ENCODE peak calls at places on chromosome 17, in five cellular contexts. One of them, this sample, is unnamed.

GRCh38 chr17:67085406-67085805 is 41.1 kb downstream of the CACNG1 start:
- DNase-seq in heart left ventricle: no peak
- DNase-seq in immature natural killer cell: no peak
- DNase-seq in stimulated activated CD4-positive, alpha-beta T cell treated with anti-CD3 and anti-CD28 coated beads, Interleukin-1b, Interleukin-23, amount 100 ng/mL, for 24 hours: no peak
- DNase-seq in central memory CD8-positive, alpha-beta T cell: no peak
- DNase-seq in this sample: no peak

GRCh38 chr17:46771601-46772012 is 46.9 kb downstream of the WNT3 start:
- DNase-seq in heart left ventricle: no peak
- DNase-seq in immature natural killer cell: peak
- DNase-seq in stimulated activated CD4-positive, alpha-beta T cell treated with anti-CD3 and anti-CD28 coated beads, Interleukin-1b, Interleukin-23, amount 100 ng/mL, for 24 hours: no peak
- DNase-seq in central memory CD8-positive, alpha-beta T cell: no peak
- DNase-seq in this sample: no peak

GRCh38 chr17:55969577-55969976 is 183.7 kb upstream of the ANKFN1 start:
- DNase-seq in heart left ventricle: no peak
- DNase-seq in immature natural killer cell: no peak
- DNase-seq in stimulated activated CD4-positive, alpha-beta T cell treated with anti-CD3 and anti-CD28 coated beads, Interleukin-1b, Interleukin-23, amount 100 ng/mL, for 24 hours: no peak
- DNase-seq in central memory CD8-positive, alpha-beta T cell: no peak
- DNase-seq in this sample: no peak

GRCh38 chr17:81909966-81910839 is 996 bp downstream of the PCYT2 start:
- DNase-seq in heart left ventricle: no peak
- DNase-seq in immature natural killer cell: no peak
- DNase-seq in stimulated activated CD4-positive, alpha-beta T cell treated with anti-CD3 and anti-CD28 coated beads, Interleukin-1b, Interleukin-23, amount 100 ng/mL, for 24 hours: no peak
- DNase-seq in central memory CD8-positive, alpha-beta T cell: no peak
- DNase-seq in this sample: no peak

GRCh38 chr17:7311110-7311698 is 3.8 kb downstream of the EIF5A start:
- DNase-seq in heart left ventricle: no peak
- DNase-seq in immature natural killer cell: no peak
- DNase-seq in stimulated activated CD4-positive, alpha-beta T cell treated with anti-CD3 and anti-CD28 coated beads, Interleukin-1b, Interleukin-23, amount 100 ng/mL, for 24 hours: no peak
- DNase-seq in central memory CD8-positive, alpha-beta T cell: no peak
- DNase-seq in this sample: no peak

GRCh38 chr17:17568772-17569195 is 22.7 kb downstream of the PEMT start:
- DNase-seq in heart left ventricle: peak
- DNase-seq in immature natural killer cell: peak
- DNase-seq in stimulated activated CD4-positive, alpha-beta T cell treated with anti-CD3 and anti-CD28 coated beads, Interleukin-1b, Interleukin-23, amount 100 ng/mL, for 24 hours: peak
- DNase-seq in central memory CD8-positive, alpha-beta T cell: no peak
- DNase-seq in this sample: peak

GRCh38 chr17:77215281-77215680 is 74.5 kb downstream of the SEC14L1 start:
- DNase-seq in heart left ventricle: no peak
- DNase-seq in immature natural killer cell: no peak
- DNase-seq in stimulated activated CD4-positive, alpha-beta T cell treated with anti-CD3 and anti-CD28 coated beads, Interleukin-1b, Interleukin-23, amount 100 ng/mL, for 24 hours: no peak
- DNase-seq in central memory CD8-positive, alpha-beta T cell: no peak
- DNase-seq in this sample: no peak

GRCh38 chr17:57707892-57708291 is 37.2 kb downstream of the CCDC182 start:
- DNase-seq in heart left ventricle: peak
- DNase-seq in immature natural killer cell: no peak
- DNase-seq in stimulated activated CD4-positive, alpha-beta T cell treated with anti-CD3 and anti-CD28 coated beads, Interleukin-1b, Interleukin-23, amount 100 ng/mL, for 24 hours: no peak
- DNase-seq in central memory CD8-positive, alpha-beta T cell: no peak
- DNase-seq in this sample: no peak

GRCh38 chr17:75565618-75566017 is 22.0 kb upstream of the MYO15B start:
- DNase-seq in heart left ventricle: no peak
- DNase-seq in immature natural killer cell: no peak
- DNase-seq in stimulated activated CD4-positive, alpha-beta T cell treated with anti-CD3 and anti-CD28 coated beads, Interleukin-1b, Interleukin-23, amount 100 ng/mL, for 24 hours: no peak
- DNase-seq in central memory CD8-positive, alpha-beta T cell: no peak
- DNase-seq in this sample: no peak

GRCh38 chr17:28599311-28600184 is 723 bp upstream of the SPAG5 start:
- DNase-seq in heart left ventricle: peak
- DNase-seq in immature natural killer cell: peak
- DNase-seq in stimulated activated CD4-positive, alpha-beta T cell treated with anti-CD3 and anti-CD28 coated beads, Interleukin-1b, Interleukin-23, amount 100 ng/mL, for 24 hours: peak
- DNase-seq in central memory CD8-positive, alpha-beta T cell: peak
- DNase-seq in this sample: peak

GRCh38 chr17:12851901-12852435 is 62.7 kb downstream of the ARHGAP44 start:
- DNase-seq in heart left ventricle: no peak
- DNase-seq in immature natural killer cell: no peak
- DNase-seq in stimulated activated CD4-positive, alpha-beta T cell treated with anti-CD3 and anti-CD28 coated beads, Interleukin-1b, Interleukin-23, amount 100 ng/mL, for 24 hours: no peak
- DNase-seq in central memory CD8-positive, alpha-beta T cell: no peak
- DNase-seq in this sample: no peak

GRCh38 chr17:42118545-42118944 is 2.6 kb downstream of the KAT2A start:
- DNase-seq in heart left ventricle: no peak
- DNase-seq in immature natural killer cell: no peak
- DNase-seq in stimulated activated CD4-positive, alpha-beta T cell treated with anti-CD3 and anti-CD28 coated beads, Interleukin-1b, Interleukin-23, amount 100 ng/mL, for 24 hours: no peak
- DNase-seq in central memory CD8-positive, alpha-beta T cell: no peak
- DNase-seq in this sample: no peak

GRCh38 chr17:55444471-55445441 is 23.1 kb upstream of the MMD start:
- DNase-seq in heart left ventricle: no peak
- DNase-seq in immature natural killer cell: no peak
- DNase-seq in stimulated activated CD4-positive, alpha-beta T cell treated with anti-CD3 and anti-CD28 coated beads, Interleukin-1b, Interleukin-23, amount 100 ng/mL, for 24 hours: no peak
- DNase-seq in central memory CD8-positive, alpha-beta T cell: no peak
- DNase-seq in this sample: no peak

GRCh38 chr17:37676115-37676925 is 33.1 kb upstream of the DDX52 start:
- DNase-seq in heart left ventricle: no peak
- DNase-seq in immature natural killer cell: no peak
- DNase-seq in stimulated activated CD4-positive, alpha-beta T cell treated with anti-CD3 and anti-CD28 coated beads, Interleukin-1b, Interleukin-23, amount 100 ng/mL, for 24 hours: no peak
- DNase-seq in central memory CD8-positive, alpha-beta T cell: no peak
- DNase-seq in this sample: no peak

GRCh38 chr17:40248507-40248906 is 29.4 kb downstream of the WIPF2 start:
- DNase-seq in heart left ventricle: no peak
- DNase-seq in immature natural killer cell: no peak
- DNase-seq in stimulated activated CD4-positive, alpha-beta T cell treated with anti-CD3 and anti-CD28 coated beads, Interleukin-1b, Interleukin-23, amount 100 ng/mL, for 24 hours: no peak
- DNase-seq in central memory CD8-positive, alpha-beta T cell: no peak
- DNase-seq in this sample: no peak

GRCh38 chr17:70905796-70906195 is 736.5 kb downstream of the KCNJ2 start:
- DNase-seq in heart left ventricle: peak
- DNase-seq in immature natural killer cell: no peak
- DNase-seq in stimulated activated CD4-positive, alpha-beta T cell treated with anti-CD3 and anti-CD28 coated beads, Interleukin-1b, Interleukin-23, amount 100 ng/mL, for 24 hours: no peak
- DNase-seq in central memory CD8-positive, alpha-beta T cell: no peak
- DNase-seq in this sample: no peak

GRCh38 chr17:42378597-42379594 is 9.3 kb downstream of the STAT3 start:
- DNase-seq in heart left ventricle: no peak
- DNase-seq in immature natural killer cell: no peak
- DNase-seq in stimulated activated CD4-positive, alpha-beta T cell treated with anti-CD3 and anti-CD28 coated beads, Interleukin-1b, Interleukin-23, amount 100 ng/mL, for 24 hours: no peak
- DNase-seq in central memory CD8-positive, alpha-beta T cell: no peak
- DNase-seq in this sample: no peak

GRCh38 chr17:75407655-75408352 is 2.3 kb upstream of the GRB2 start:
- DNase-seq in heart left ventricle: no peak
- DNase-seq in immature natural killer cell: no peak
- DNase-seq in stimulated activated CD4-positive, alpha-beta T cell treated with anti-CD3 and anti-CD28 coated beads, Interleukin-1b, Interleukin-23, amount 100 ng/mL, for 24 hours: no peak
- DNase-seq in central memory CD8-positive, alpha-beta T cell: no peak
- DNase-seq in this sample: no peak

GRCh38 chr17:17840751-17841591 is 4.2 kb upstream of the SREBF1 start:
- DNase-seq in heart left ventricle: peak
- DNase-seq in immature natural killer cell: no peak
- DNase-seq in stimulated activated CD4-positive, alpha-beta T cell treated with anti-CD3 and anti-CD28 coated beads, Interleukin-1b, Interleukin-23, amount 100 ng/mL, for 24 hours: no peak
- DNase-seq in central memory CD8-positive, alpha-beta T cell: no peak
- DNase-seq in this sample: no peak

GRCh38 chr17:76383645-76384221 is 676 bp upstream of the SPHK1 start:
- DNase-seq in heart left ventricle: peak
- DNase-seq in immature natural killer cell: peak
- DNase-seq in stimulated activated CD4-positive, alpha-beta T cell treated with anti-CD3 and anti-CD28 coated beads, Interleukin-1b, Interleukin-23, amount 100 ng/mL, for 24 hours: no peak
- DNase-seq in central memory CD8-positive, alpha-beta T cell: peak
- DNase-seq in this sample: no peak

GRCh38 chr17:5201011-5201410 is 9.3 kb upstream of the ZNF594 start:
- DNase-seq in heart left ventricle: no peak
- DNase-seq in immature natural killer cell: no peak
- DNase-seq in stimulated activated CD4-positive, alpha-beta T cell treated with anti-CD3 and anti-CD28 coated beads, Interleukin-1b, Interleukin-23, amount 100 ng/mL, for 24 hours: no peak
- DNase-seq in central memory CD8-positive, alpha-beta T cell: no peak
- DNase-seq in this sample: no peak

GRCh38 chr17:73068322-73069153 is 23.9 kb downstream of the SLC39A11 start:
- DNase-seq in heart left ventricle: no peak
- DNase-seq in immature natural killer cell: no peak
- DNase-seq in stimulated activated CD4-positive, alpha-beta T cell treated with anti-CD3 and anti-CD28 coated beads, Interleukin-1b, Interleukin-23, amount 100 ng/mL, for 24 hours: no peak
- DNase-seq in central memory CD8-positive, alpha-beta T cell: no peak
- DNase-seq in this sample: no peak

GRCh38 chr17:41717408-41718286 is 5.5 kb downstream of the GAST start:
- DNase-seq in heart left ventricle: no peak
- DNase-seq in immature natural killer cell: no peak
- DNase-seq in stimulated activated CD4-positive, alpha-beta T cell treated with anti-CD3 and anti-CD28 coated beads, Interleukin-1b, Interleukin-23, amount 100 ng/mL, for 24 hours: no peak
- DNase-seq in central memory CD8-positive, alpha-beta T cell: no peak
- DNase-seq in this sample: no peak

GRCh38 chr17:34644941-34645550 is 65.7 kb downstream of the TMEM132E start:
- DNase-seq in heart left ventricle: no peak
- DNase-seq in immature natural killer cell: no peak
- DNase-seq in stimulated activated CD4-positive, alpha-beta T cell treated with anti-CD3 and anti-CD28 coated beads, Interleukin-1b, Interleukin-23, amount 100 ng/mL, for 24 hours: no peak
- DNase-seq in central memory CD8-positive, alpha-beta T cell: no peak
- DNase-seq in this sample: no peak

GRCh38 chr17:33459078-33459940 is 166.2 kb upstream of the ASIC2 start:
- DNase-seq in heart left ventricle: no peak
- DNase-seq in immature natural killer cell: no peak
- DNase-seq in stimulated activated CD4-positive, alpha-beta T cell treated with anti-CD3 and anti-CD28 coated beads, Interleukin-1b, Interleukin-23, amount 100 ng/mL, for 24 hours: no peak
- DNase-seq in central memory CD8-positive, alpha-beta T cell: no peak
- DNase-seq in this sample: no peak

GRCh38 chr17:63381101-63381729 is 64.9 kb downstream of the CYB561 start:
- DNase-seq in heart left ventricle: no peak
- DNase-seq in immature natural killer cell: no peak
- DNase-seq in stimulated activated CD4-positive, alpha-beta T cell treated with anti-CD3 and anti-CD28 coated beads, Interleukin-1b, Interleukin-23, amount 100 ng/mL, for 24 hours: no peak
- DNase-seq in central memory CD8-positive, alpha-beta T cell: no peak
- DNase-seq in this sample: no peak

GRCh38 chr17:77312786-77313599 is 172.2 kb downstream of the SEC14L1 start:
- DNase-seq in heart left ventricle: peak
- DNase-seq in immature natural killer cell: no peak
- DNase-seq in stimulated activated CD4-positive, alpha-beta T cell treated with anti-CD3 and anti-CD28 coated beads, Interleukin-1b, Interleukin-23, amount 100 ng/mL, for 24 hours: no peak
- DNase-seq in central memory CD8-positive, alpha-beta T cell: no peak
- DNase-seq in this sample: no peak

GRCh38 chr17:2223617-2223927 is 80.0 kb downstream of the SMG6 start:
- DNase-seq in heart left ventricle: no peak
- DNase-seq in immature natural killer cell: no peak
- DNase-seq in stimulated activated CD4-positive, alpha-beta T cell treated with anti-CD3 and anti-CD28 coated beads, Interleukin-1b, Interleukin-23, amount 100 ng/mL, for 24 hours: no peak
- DNase-seq in central memory CD8-positive, alpha-beta T cell: no peak
- DNase-seq in this sample: no peak

GRCh38 chr17:37079735-37080134 is 131.0 kb downstream of the AATF start:
- DNase-seq in heart left ventricle: no peak
- DNase-seq in immature natural killer cell: no peak
- DNase-seq in stimulated activated CD4-positive, alpha-beta T cell treated with anti-CD3 and anti-CD28 coated beads, Interleukin-1b, Interleukin-23, amount 100 ng/mL, for 24 hours: no peak
- DNase-seq in central memory CD8-positive, alpha-beta T cell: no peak
- DNase-seq in this sample: no peak

GRCh38 chr17:73470369-73470768 is 158.6 kb upstream of the CDC42EP4 start:
- DNase-seq in heart left ventricle: no peak
- DNase-seq in immature natural killer cell: no peak
- DNase-seq in stimulated activated CD4-positive, alpha-beta T cell treated with anti-CD3 and anti-CD28 coated beads, Interleukin-1b, Interleukin-23, amount 100 ng/mL, for 24 hours: no peak
- DNase-seq in central memory CD8-positive, alpha-beta T cell: no peak
- DNase-seq in this sample: no peak

GRCh38 chr17:58391302-58391984 is 25.9 kb downstream of the RNF43 start:
- DNase-seq in heart left ventricle: peak
- DNase-seq in immature natural killer cell: no peak
- DNase-seq in stimulated activated CD4-positive, alpha-beta T cell treated with anti-CD3 and anti-CD28 coated beads, Interleukin-1b, Interleukin-23, amount 100 ng/mL, for 24 hours: no peak
- DNase-seq in central memory CD8-positive, alpha-beta T cell: no peak
- DNase-seq in this sample: no peak

GRCh38 chr17:4514206-4514605 is 15.5 kb downstream of the SPNS2 start:
- DNase-seq in heart left ventricle: no peak
- DNase-seq in immature natural killer cell: no peak
- DNase-seq in stimulated activated CD4-positive, alpha-beta T cell treated with anti-CD3 and anti-CD28 coated beads, Interleukin-1b, Interleukin-23, amount 100 ng/mL, for 24 hours: no peak
- DNase-seq in central memory CD8-positive, alpha-beta T cell: no peak
- DNase-seq in this sample: no peak

GRCh38 chr17:82351254-82351712 is 7.8 kb upstream of the TEX19 start:
- DNase-seq in heart left ventricle: no peak
- DNase-seq in immature natural killer cell: peak
- DNase-seq in stimulated activated CD4-positive, alpha-beta T cell treated with anti-CD3 and anti-CD28 coated beads, Interleukin-1b, Interleukin-23, amount 100 ng/mL, for 24 hours: no peak
- DNase-seq in central memory CD8-positive, alpha-beta T cell: no peak
- DNase-seq in this sample: no peak

GRCh38 chr17:34726536-34727384 is 147.4 kb downstream of the TMEM132E start:
- DNase-seq in heart left ventricle: no peak
- DNase-seq in immature natural killer cell: no peak
- DNase-seq in stimulated activated CD4-positive, alpha-beta T cell treated with anti-CD3 and anti-CD28 coated beads, Interleukin-1b, Interleukin-23, amount 100 ng/mL, for 24 hours: no peak
- DNase-seq in central memory CD8-positive, alpha-beta T cell: no peak
- DNase-seq in this sample: no peak

GRCh38 chr17:2058521-2059124 is 3.7 kb downstream of the HIC1 start:
- DNase-seq in heart left ventricle: peak
- DNase-seq in immature natural killer cell: peak
- DNase-seq in stimulated activated CD4-positive, alpha-beta T cell treated with anti-CD3 and anti-CD28 coated beads, Interleukin-1b, Interleukin-23, amount 100 ng/mL, for 24 hours: no peak
- DNase-seq in central memory CD8-positive, alpha-beta T cell: peak
- DNase-seq in this sample: no peak

GRCh38 chr17:16428098-16428882 is 12.9 kb downstream of the TRPV2 start:
- DNase-seq in heart left ventricle: no peak
- DNase-seq in immature natural killer cell: no peak
- DNase-seq in stimulated activated CD4-positive, alpha-beta T cell treated with anti-CD3 and anti-CD28 coated beads, Interleukin-1b, Interleukin-23, amount 100 ng/mL, for 24 hours: no peak
- DNase-seq in central memory CD8-positive, alpha-beta T cell: no peak
- DNase-seq in this sample: no peak

GRCh38 chr17:81470270-81470943 is 42.2 kb downstream of the ACTG1 start:
- DNase-seq in heart left ventricle: no peak
- DNase-seq in immature natural killer cell: no peak
- DNase-seq in stimulated activated CD4-positive, alpha-beta T cell treated with anti-CD3 and anti-CD28 coated beads, Interleukin-1b, Interleukin-23, amount 100 ng/mL, for 24 hours: no peak
- DNase-seq in central memory CD8-positive, alpha-beta T cell: no peak
- DNase-seq in this sample: no peak

GRCh38 chr17:66542183-66542966 is 240.0 kb downstream of the PRKCA start:
- DNase-seq in heart left ventricle: no peak
- DNase-seq in immature natural killer cell: peak
- DNase-seq in stimulated activated CD4-positive, alpha-beta T cell treated with anti-CD3 and anti-CD28 coated beads, Interleukin-1b, Interleukin-23, amount 100 ng/mL, for 24 hours: no peak
- DNase-seq in central memory CD8-positive, alpha-beta T cell: no peak
- DNase-seq in this sample: no peak

GRCh38 chr17:76384222-76384986 is at the start of gene SPHK1:
- DNase-seq in heart left ventricle: peak
- DNase-seq in immature natural killer cell: peak
- DNase-seq in stimulated activated CD4-positive, alpha-beta T cell treated with anti-CD3 and anti-CD28 coated beads, Interleukin-1b, Interleukin-23, amount 100 ng/mL, for 24 hours: peak
- DNase-seq in central memory CD8-positive, alpha-beta T cell: peak
- DNase-seq in this sample: no peak